ENCODE peak calls at places on chromosomes 4 and X, in four cellular contexts. O, V, M and L are unnamed samples. For H3K4me1, the result is how much of the 10 kb centered on the place peaks cover.

GRCh38 chrX:49309401-49309981 is 6.0 kb downstream of the GAGE10 start:
- DNase-seq in M (peak), V (peak), O (peak), L (peak)

GRCh38 chr4:105544517-105544916 is 7.9 kb upstream of the ARHGEF38 start:
- DNase-seq in O (no peak), V (no peak), M (no peak), L (no peak)

GRCh38 chrX:19540076-19540475 is 24.8 kb upstream of the MAP3K15 start:
- DNase-seq in M (no peak), V (no peak), O (no peak), L (no peak)

GRCh38 chr4:109436504-109436903 is 2.9 kb downstream of the SEC24B start:
- DNase-seq in V (no peak), O (no peak), M (no peak), L (no peak)

GRCh38 chrX:27998666-27999065 is 17.4 kb upstream of the DCAF8L1 start:
- DNase-seq in O (no peak), M (no peak), V (peak), L (no peak)

GRCh38 chr4:150515135-150515534 is 66.8 kb upstream of the MAB21L2 start:
- DNase-seq in O (no peak), V (no peak), M (no peak), L (no peak)

GRCh38 chr4:178105223-178105622 is 663.0 kb upstream of the AGA start:
- DNase-seq in O (no peak), V (no peak), M (no peak), L (no peak)

GRCh38 chr4:37392540-37393255 is 148.2 kb downstream of the NWD2 start:
- DNase-seq in V (no peak), O (peak), M (no peak), L (peak)

GRCh38 chrX:38847206-38847902 is 46.1 kb downstream of the MID1IP1 start:
- DNase-seq in M (no peak), O (no peak), V (no peak), L (no peak)

GRCh38 chr4:6938237-6938636 is 28.6 kb downstream of the TBC1D14 start:
- DNase-seq in O (no peak), V (no peak), M (no peak), L (no peak)
- H3K9ac ChIP-seq in O (no peak), V (no peak), M (no peak), L (no peak)

DNA sequence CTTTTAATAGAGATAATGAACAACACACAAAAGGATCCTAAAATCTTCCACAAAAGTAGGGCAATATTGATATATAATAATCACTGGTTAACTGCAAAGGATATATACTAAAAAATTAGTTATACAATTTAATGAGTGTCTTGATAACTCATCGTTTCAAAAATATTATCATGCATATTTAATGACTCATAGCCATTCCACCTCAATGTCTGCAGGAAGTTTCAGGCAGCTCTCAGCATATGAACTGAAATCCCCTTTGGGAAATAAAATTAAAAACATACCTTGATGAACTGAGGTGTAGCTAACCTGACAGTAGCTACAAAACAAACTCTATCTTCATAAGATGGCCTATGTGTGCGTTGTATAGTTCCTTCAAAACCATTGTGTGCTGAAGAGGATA is 62.9 kb downstream of the TMEM165 start:
- DNase-seq in O (peak), V (no peak), M (no peak), L (no peak)
- H3K4me1 ChIP-seq in O (under half), V (under half), M (under half), L (under half)

GRCh38 chr4:3303445-3303824 is 10.6 kb downstream of the RGS12 start:
- DNase-seq in V (no peak), M (no peak), O (no peak), L (peak)

GRCh38 chr4:3306465-3306864 is 13.6 kb downstream of the RGS12 start:
- DNase-seq in M (no peak), O (no peak), V (no peak), L (no peak)

GRCh38 chr4:3303840-3304715 is 11.3 kb downstream of the RGS12 start:
- DNase-seq in M (no peak), O (no peak), V (no peak), L (peak)

GRCh38 chr4:3305610-3306371 is 13.0 kb downstream of the RGS12 start:
- DNase-seq in V (peak), O (peak), M (no peak), L (peak)

DNA sequence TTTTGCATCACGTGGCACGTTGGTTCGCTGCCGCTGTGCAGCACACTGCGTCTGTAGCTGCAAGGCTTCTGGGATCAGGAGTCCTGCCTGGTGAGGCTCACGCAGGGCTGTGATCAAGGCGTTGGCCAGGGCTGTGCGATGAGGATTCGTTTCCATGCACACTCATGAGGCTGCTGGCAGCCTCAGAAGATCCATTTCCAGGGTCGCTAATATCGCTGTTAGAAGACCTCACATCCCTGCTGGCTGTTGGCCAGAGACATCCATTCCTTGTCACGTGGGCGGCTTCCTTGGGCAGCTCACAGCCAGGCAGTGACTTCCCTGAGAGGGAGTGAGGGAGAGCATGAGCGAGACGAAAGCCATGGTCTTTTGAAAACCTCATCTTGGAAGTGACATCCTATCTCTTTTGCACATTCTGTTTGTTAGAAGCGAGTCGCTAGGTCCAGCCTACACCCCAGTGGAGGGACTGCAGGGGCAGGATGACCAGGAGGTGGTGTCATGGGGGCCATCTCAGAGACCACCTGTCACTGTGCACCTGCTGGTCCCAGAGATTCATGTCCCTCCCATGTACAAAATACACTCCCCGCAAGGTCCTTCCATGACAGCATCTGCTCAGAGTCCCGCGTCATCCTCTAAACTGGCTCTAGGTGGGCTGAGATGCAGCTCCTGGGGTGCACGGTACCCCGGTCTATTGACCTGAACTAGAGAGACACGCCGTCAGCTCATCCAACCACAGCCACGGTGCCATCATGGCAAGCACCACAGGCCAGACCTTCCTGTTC is 12.2 kb downstream of the RGS12 start:
- DNase-seq in V (peak), O (peak), M (no peak), L (no peak)
- H3K9ac ChIP-seq in V (no peak), O (no peak), M (no peak), L (no peak)

DNA sequence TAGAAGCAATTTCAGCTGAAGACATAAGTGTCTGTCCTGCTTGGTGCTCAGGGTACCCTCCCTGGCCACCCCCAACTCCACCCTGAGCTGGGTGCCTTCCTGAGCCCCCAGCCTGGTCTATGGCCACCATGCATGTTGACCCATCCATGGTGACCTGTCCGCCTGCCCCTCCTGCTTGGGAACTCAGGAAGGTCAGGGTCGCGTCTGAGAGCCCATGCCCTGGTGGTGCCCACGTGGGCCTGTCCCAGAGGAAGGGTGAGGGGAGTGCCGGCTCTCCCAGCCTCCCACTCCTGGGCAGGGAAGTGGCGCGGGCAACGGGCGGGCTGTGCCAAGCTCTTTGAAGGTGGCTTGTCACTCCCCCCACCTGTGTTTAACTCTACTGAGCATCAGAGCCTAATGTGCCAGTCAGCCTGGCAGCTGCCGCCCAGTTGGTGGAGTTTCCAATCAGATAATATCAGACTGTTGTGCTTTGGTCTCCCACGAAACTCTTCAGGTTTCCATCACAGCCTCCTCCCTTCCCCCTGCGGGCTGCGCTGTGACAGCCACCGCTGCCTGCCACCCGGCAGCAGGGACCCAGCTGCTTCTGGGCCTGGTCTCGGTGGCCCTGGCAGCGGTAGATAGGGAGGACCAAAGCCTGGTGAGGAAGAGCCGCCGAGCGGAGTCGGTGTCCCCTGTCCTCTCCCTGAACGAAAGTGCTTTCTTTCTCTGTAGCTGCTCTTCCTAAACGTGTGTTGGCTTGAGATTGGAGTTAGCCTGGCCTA is 4.8 kb downstream of the SH3BP2 start:
- DNase-seq in V (no peak), O (no peak), M (peak), L (peak)
- H3K4me1 ChIP-seq in V (under half), O (under half), M (under half), L (half or more)

DNA sequence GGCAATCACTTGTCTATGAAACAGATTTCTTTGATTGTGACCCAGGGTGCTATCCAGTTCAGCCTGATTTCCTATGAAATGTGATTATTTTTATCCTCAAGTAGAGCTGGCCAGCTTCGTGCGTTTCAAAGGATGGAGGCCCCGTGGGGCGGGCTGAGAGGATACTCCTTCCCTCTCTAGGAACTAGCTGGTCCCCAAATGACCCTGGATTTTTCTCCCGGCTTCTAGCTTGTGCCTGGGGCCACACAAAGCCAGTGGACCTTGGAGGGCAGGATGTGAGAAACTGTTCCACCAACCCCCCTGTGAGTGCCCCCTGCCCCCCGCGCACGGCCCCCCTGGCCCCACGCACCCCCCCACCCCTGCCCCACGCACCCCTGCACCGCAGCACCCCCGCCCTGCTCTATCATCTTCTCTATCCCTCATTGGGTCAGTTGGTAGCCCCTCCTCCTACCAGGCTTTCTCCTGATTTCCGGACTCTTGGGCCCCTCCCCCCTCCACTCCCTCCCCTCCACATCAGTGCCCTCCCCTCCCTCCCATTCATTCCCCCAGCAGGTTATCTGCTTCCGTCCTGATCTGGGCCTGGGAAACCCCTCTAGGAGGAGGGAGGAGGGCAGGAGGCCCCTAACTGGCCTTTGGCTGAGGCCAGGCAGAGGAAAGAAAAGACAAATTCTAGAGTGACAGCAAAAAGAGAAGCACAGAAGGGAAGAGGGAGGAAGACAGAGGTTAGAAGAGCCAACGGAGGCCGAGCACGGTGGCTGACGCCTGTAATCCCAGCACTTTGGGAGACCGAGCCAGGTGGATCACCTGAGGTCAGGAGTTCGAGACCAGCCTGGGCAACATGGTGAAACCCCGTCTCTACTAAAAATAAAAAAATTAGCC is 3.3 kb downstream of the XPNPEP2 start:
- DNase-seq in M (peak), O (no peak), V (no peak), L (no peak)
- H3K9ac ChIP-seq in M (peak), O (no peak), V (no peak), L (no peak)

DNA sequence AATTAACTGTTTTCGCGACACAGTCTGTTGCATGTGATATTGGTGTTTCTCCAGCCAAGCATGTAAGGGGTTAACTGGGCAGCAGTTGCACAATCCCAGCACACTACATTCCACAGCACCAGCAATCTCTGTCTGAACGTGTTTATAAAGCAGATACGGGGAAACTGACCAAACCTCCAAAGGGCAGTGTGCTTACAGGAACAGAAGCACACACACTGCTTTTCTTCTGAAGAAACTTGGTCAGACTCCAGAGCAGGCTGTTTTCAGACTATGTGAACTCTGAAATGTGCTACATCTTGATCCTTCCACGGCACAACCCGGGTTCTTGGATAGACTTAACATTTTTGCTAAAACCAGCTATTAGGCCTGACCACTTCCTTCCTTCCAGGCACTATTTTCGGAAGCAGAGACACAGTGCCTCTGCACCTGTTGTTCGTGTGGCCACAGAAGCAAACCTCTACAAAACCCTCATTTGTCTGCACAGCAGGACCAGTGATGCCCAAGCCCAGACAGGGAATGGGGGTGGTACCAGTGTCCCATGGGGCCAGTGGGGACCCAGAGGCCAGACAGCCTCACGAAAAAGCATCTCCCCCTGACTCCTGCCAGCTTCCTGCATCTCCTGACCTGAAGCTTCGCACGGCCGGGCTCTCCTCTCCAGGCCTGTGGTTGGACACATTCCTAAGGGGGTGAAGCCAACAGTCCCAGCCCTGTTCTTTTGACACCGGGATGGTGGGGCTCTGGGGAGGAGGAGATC is 90.1 kb downstream of the IRF2 start:
- DNase-seq in M (peak), V (peak), O (peak), L (peak)
- H3K4me1 ChIP-seq in M (under half), V (under half), O (under half), L (under half)

GRCh38 chr4:82753238-82753637 is 45.4 kb downstream of the SCD5 start:
- DNase-seq in M (no peak), V (no peak), O (no peak), L (no peak)

GRCh38 chr4:82754546-82755165 is 43.9 kb downstream of the SCD5 start:
- DNase-seq in M (no peak), O (no peak), V (no peak), L (no peak)

GRCh38 chr4:82748781-82749504 is 49.7 kb downstream of the SCD5 start:
- DNase-seq in O (peak), V (peak), M (no peak), L (no peak)

GRCh38 chr4:82756061-82756460 is 42.5 kb downstream of the SCD5 start:
- DNase-seq in O (no peak), V (no peak), M (no peak), L (no peak)

DNA sequence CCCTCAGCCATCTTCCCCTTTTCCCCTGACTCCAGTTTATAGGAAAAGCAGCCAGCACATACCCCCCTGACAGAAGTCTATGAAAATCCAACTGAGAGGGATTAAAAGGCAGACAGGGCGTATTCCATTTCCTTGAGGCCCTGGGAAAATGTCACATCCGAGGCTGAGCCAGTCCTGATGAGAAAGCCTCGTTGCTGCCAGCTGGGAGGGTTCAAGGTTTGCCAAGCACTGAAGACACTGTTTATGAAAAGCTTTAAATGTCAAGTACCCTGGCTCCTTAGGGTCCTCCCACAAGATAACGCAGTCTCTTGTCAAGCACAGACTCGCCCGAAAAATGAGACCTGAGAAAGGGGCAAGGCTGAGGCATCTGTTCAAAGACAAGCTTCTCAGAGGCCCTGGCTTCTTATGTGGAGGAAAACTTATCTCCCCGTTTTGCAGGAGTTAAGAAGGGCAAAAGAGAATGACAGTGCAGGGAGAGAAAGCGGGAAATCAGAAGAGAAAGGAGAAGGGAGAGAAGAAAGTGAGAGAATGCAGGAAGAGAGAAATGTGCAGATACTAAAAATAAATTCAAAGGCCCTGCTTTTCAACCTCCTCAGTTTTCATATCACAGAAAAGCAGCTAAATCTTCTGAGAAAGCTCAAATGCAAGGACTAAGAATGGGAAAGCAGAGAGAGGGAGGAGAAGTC is 44.7 kb downstream of the SCD5 start:
- DNase-seq in O (peak), M (no peak), V (no peak), L (no peak)
- H3K9ac ChIP-seq in O (peak), M (no peak), V (no peak), L (no peak)

GRCh38 chrX:154059729-154060245 is 37.7 kb downstream of the MECP2 start:
- DNase-seq in O (no peak), V (no peak), M (no peak), L (no peak)

GRCh38 chrX:154059231-154059630 is 38.3 kb downstream of the MECP2 start:
- DNase-seq in V (no peak), O (no peak), M (no peak), L (no peak)

GRCh38 chrX:154056739-154057367 is 37.2 kb upstream of the IRAK1 start:
- DNase-seq in M (no peak), O (peak), V (no peak), L (no peak)

GRCh38 chrX:154058207-154058997 is 38.7 kb upstream of the IRAK1 start:
- DNase-seq in O (no peak), V (no peak), M (no peak), L (no peak)

GRCh38 chrX:154057790-154058189 is 38.1 kb upstream of the IRAK1 start:
- DNase-seq in O (no peak), M (no peak), V (no peak), L (no peak)
- H3K4me1 ChIP-seq in O (under half), M (under half), V (under half), L (under half)

DNA sequence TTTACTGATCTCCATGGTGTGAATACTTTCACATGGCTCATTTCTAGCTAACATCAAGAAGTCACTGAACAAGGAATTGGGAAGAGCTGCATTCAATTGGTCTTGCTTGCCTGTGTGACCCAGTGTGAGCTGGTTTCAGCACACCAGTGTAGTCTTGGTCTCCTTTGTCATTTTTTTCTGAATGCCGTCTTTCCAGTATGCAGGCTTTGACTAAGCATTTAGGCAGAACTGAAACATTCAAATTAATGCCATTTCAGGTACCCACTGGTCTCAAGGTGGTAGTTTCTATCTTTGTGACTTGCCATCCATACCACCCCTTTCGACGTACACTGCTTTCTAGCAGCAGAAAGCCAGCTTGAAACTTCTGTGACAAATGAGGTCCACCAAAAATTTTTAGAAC is 550.5 kb upstream of the BOD1L1 start:
- DNase-seq in O (no peak), M (no peak), V (no peak), L (no peak)
- H3K9ac ChIP-seq in O (no peak), M (no peak), V (no peak), L (no peak)

GRCh38 chr4:187504974-187505797 is 490.4 kb upstream of the ZFP42 start:
- DNase-seq in M (no peak), V (no peak), O (no peak), L (no peak)
- H3K4me1 ChIP-seq in M (under half), V (under half), O (under half), L (under half)